ENCODE peak calls at places on chromosomes 16 and 17, in eight cellular contexts. O, I, H, Y, J, K, V and R are unnamed samples. For H3K4me1 and H3K27me3, the result is how much of the 10 kb centered on the place peaks cover.

GRCh38 chr16:5381481-5381880 is 283.9 kb upstream of the EEF2KMT start:
- DNase-seq in Y (no peak), I (no peak), O (no peak), K (no peak), J (no peak), V (no peak), H (no peak), R (no peak)

GRCh38 chr17:29116652-29117439 is 63.4 kb downstream of the MYO18A start:
- DNase-seq in H (peak), J (peak), I (peak), K (peak), Y (peak), O (peak), V (peak), R (peak)

GRCh38 chr16:3611145-3611977 is at the start of gene SLX4:
- DNase-seq in Y (peak), J (peak), V (peak), O (peak), H (peak), I (peak), K (peak), R (peak)

GRCh38 chr17:36928450-36929125 is 8.7 kb upstream of the LHX1 start:
- DNase-seq in J (no peak), H (no peak), V (no peak), O (no peak), Y (no peak), I (no peak), K (no peak), R (no peak)

GRCh38 chr16:81798311-81799137 is 19.4 kb downstream of the PLCG2 start:
- DNase-seq in J (no peak), H (no peak), Y (peak), K (no peak), I (no peak), V (no peak), O (no peak), R (no peak)

GRCh38 chr16:89602273-89602951 is 11.0 kb upstream of the DPEP1 start:
- DNase-seq in I (peak), Y (peak), O (peak), K (no peak), V (peak), H (no peak), J (no peak), R (peak)

GRCh38 chr17:72342061-72342460 is 221.2 kb downstream of the SOX9 start:
- DNase-seq in V (no peak), J (no peak), K (no peak), Y (no peak), O (no peak), I (no peak), H (no peak), R (no peak)

GRCh38 chr16:81327483-81328196 is 12.9 kb downstream of the GAN start:
- DNase-seq in O (no peak), Y (no peak), J (no peak), I (no peak), H (no peak), V (peak), K (no peak), R (no peak)

GRCh38 chr17:49616086-49616485 is 40.4 kb downstream of the NXPH3 start:
- DNase-seq in Y (no peak), V (peak), K (no peak), J (no peak), O (no peak), H (no peak), I (no peak), R (no peak)

GRCh38 chr17:10025976-10026785 is 121.1 kb upstream of the RCVRN start:
- DNase-seq in V (no peak), J (no peak), H (no peak), O (no peak), I (no peak), K (no peak), Y (no peak), R (no peak)

GRCh38 chr17:56478836-56479447 is 114.6 kb upstream of the NOG start:
- DNase-seq in K (no peak), J (no peak), V (peak), O (peak), I (no peak), Y (no peak), H (no peak), R (no peak)

GRCh38 chr17:10224592-10225195 is 26.3 kb upstream of the GAS7 start:
- DNase-seq in Y (no peak), O (no peak), J (no peak), H (no peak), K (no peak), V (no peak), I (no peak), R (no peak)

GRCh38 chr17:58391302-58391984 is 25.9 kb downstream of the RNF43 start:
- DNase-seq in O (peak), Y (peak), J (peak), K (no peak), V (peak), I (no peak), H (no peak), R (no peak)

GRCh38 chr16:17173134-17173729 is 297.5 kb downstream of the XYLT1 start:
- DNase-seq in I (no peak), O (peak), Y (peak), V (no peak), K (no peak), J (peak), H (no peak), R (no peak)

GRCh38 chr16:67258160-67258835 is 9.5 kb downstream of the SLC9A5 start:
- DNase-seq in H (no peak), J (no peak), O (no peak), I (no peak), Y (no peak), K (no peak), V (no peak), R (no peak)

GRCh38 chr16:88119881-88120280 is 168.6 kb downstream of the BANP start:
- DNase-seq in I (no peak), J (no peak), K (no peak), Y (no peak), V (no peak), H (no peak), O (no peak), R (no peak)

GRCh38 chr16:88113545-88114045 is 162.4 kb downstream of the BANP start:
- DNase-seq in H (no peak), J (no peak), Y (no peak), V (no peak), I (no peak), O (no peak), K (no peak), R (no peak)

GRCh38 chr16:88120812-88121211 is 169.6 kb downstream of the BANP start:
- DNase-seq in Y (no peak), O (no peak), I (no peak), H (no peak), J (no peak), K (no peak), V (no peak), R (no peak)

GRCh38 chr16:88118376-88118775 is 167.1 kb downstream of the BANP start:
- DNase-seq in Y (no peak), V (no peak), O (no peak), H (no peak), J (no peak), K (no peak), I (no peak), R (no peak)

DNA sequence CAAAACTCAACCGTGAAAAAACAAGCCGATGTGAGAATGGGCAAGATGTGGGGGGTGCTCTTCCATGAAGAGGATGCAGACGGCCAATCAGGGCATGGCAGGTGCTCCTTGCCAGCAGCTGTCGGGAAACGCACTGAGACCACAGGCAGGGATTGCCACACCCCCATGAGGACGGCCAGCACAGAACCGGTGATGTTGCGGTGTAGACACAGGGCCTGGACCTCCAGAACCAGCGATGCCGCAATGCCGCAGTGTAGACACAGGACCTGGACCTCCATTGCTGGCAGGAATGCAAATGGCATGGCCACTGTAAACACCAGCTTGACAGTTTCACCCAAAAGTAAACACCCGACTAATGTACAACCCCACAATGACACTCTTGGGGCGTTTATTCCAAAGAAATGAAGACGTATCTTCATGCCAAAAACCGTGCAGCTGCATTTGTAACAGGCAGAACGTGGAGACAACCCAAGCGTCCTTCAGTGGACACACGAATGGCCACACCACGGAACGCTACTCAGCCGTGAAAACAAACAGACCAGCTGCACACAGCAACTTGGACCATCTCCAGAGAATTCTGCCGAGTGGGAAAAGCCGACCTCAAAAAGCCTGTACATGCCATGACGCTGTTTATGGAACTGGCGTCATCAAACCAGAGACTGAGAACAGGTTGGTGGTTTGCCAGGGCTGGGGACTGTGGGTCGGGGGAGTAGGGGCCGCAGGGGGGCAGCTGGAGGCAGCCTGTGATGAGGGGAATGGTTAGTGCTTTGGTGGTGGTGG is 165.1 kb downstream of the BANP start:
- DNase-seq in V (peak), H (no peak), O (peak), K (no peak), Y (no peak), J (no peak), I (no peak), R (no peak)
- H3K4me1 ChIP-seq in V (under half), H (under half), O (under half), K (under half), Y (under half), J (under half), I (under half), R (under half)

DNA sequence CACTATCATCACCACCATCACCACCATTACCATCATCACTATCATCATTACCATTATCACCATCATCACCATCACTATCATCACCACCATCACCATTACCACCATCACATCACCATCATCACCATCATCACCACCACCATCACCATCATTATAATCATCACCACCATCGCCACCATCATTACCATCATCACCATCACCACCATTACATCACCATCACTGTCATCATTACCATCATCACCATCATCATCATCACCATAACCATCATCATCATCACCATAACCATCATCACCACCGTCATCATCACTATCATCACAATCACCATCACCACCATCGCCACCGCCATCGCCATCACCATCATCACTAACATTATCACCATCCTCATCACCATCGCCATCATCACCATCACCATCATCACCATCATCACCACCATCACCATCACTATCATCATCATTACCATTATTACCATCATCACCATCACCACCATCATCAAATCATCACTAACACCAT is 4.9 kb upstream of the JPH3 start:
- DNase-seq in K (no peak), J (no peak), V (no peak), Y (no peak), O (no peak), H (no peak), I (no peak), R (no peak)
- H3K27me3 ChIP-seq in K (under half), J (under half), V (half or more), Y (half or more), O (under half), H (half or more), I (under half), R (under half)

DNA sequence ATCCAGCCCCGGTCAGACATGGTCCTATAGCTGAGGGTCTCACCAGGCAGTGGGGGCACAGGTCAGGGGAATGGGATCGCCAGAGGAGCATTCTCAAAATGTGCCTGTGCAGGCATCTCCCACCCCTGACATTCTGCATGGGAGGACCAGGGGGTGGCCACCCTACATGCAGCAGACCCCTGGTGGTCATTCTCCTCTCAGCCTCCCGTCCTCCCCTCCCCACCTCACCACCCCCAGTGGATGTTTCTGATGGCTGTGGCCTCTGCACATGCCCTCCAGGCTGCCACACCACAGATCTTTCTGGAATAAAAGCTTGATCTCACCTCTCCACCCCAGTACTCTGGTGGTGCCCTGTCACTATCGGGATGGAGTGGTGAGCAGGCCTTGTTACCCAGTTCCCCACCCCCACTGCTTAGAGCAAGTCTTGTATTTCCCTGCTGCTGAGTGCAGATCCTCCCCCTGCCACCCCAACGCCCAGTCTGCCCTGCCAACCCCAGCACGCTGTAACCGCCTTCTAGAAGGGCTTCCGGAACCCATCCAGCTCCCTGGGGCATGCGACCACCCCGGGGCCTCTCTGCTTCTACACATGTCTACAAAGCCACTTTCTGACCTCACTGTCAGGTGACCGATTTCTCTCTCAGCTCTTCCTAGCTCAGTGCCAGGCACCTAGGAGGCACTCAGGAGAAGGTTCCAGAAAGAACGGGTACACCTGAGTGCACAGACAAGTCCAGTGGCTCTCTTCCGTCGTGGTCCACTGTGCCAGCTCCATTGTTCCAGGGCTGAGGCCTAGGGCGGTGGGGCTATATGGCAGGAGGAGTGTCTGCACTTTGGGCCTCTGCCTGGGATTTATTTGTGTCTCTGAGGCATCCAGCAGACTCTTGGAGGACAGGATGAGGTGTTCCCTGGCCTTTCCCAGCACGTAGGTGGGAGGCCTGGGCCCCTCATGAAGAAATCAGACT is 9.3 kb downstream of the TBC1D24 start:
- DNase-seq in J (no peak), H (no peak), V (no peak), I (no peak), K (no peak), Y (no peak), O (no peak), R (no peak)
- H3K4me1 ChIP-seq in J (under half), H (under half), V (under half), I (under half), K (under half), Y (under half), O (under half), R (under half)

GRCh38 chr17:34578656-34579016 is 746 bp upstream of the TMEM132E start:
- DNase-seq in Y (no peak), K (no peak), J (no peak), H (no peak), I (no peak), O (no peak), V (no peak), R (no peak)

GRCh38 chr17:34579979-34580684 is 750 bp downstream of the TMEM132E start:
- DNase-seq in I (no peak), K (no peak), Y (no peak), J (peak), O (no peak), V (no peak), H (peak), R (no peak)

GRCh38 chr17:34580685-34581445 is 1.5 kb downstream of the TMEM132E start:
- DNase-seq in J (no peak), V (no peak), O (no peak), Y (no peak), I (no peak), K (no peak), H (no peak), R (no peak)

GRCh38 chr17:34578016-34578415 is 1.4 kb upstream of the TMEM132E start:
- DNase-seq in H (no peak), J (no peak), V (no peak), O (no peak), K (no peak), Y (no peak), I (no peak), R (no peak)

GRCh38 chr17:34579017-34579946 is at the start of gene TMEM132E:
- DNase-seq in J (peak), V (no peak), I (no peak), H (peak), Y (no peak), K (no peak), O (peak), R (no peak)
- H3K27me3 ChIP-seq in J (under half), V (half or more), I (under half), H (half or more), Y (half or more), K (under half), O (under half), R (under half)

GRCh38 chr17:5220074-5220473 is 14.6 kb downstream of the SCIMP start:
- DNase-seq in Y (no peak), V (no peak), J (no peak), O (no peak), H (no peak), I (no peak), K (no peak), R (no peak)
- H3K4me1 ChIP-seq in Y (under half), V (under half), J (under half), O (under half), H (under half), I (under half), K (under half), R (under half)